ENCODE peak calls at places on chromosome 11, in eight cellular contexts. P is A549, E is OCI-LY7, Z is GM12878, Y is spleen, W is tibial artery, O is suprapubic skin, H is AG04450. J is an unnamed sample.

GRCh38 chr11:23112987-23113886 is 253.0 kb upstream of the CCDC179 start:
- DNase-seq in P (peak; percentile 12), E (peak; percentile 34), Z (no peak), Y (no peak), W (no peak), O (no peak), H (no peak), J (no peak)

GRCh38 chr11:64058494-64058893 is 22.8 kb downstream of the FLRT1 start:
- DNase-seq in P (no peak), E (no peak), Z (no peak), Y (peak; percentile 79), W (no peak), O (no peak), H (no peak), J (no peak)

GRCh38 chr11:128695539-128696221 is 1.8 kb downstream of the FLI1 start:
- DNase-seq in P (no peak), E (peak; percentile 78), Z (no peak), Y (peak; percentile 87), W (peak; percentile 66), O (no peak), H (no peak), J (no peak)

GRCh38 chr11:117834838-117835443 is 10.4 kb upstream of the FXYD2 start:
- DNase-seq in P (no peak), E (no peak), Z (no peak), Y (no peak), W (peak; percentile 9), O (no peak), H (no peak), J (no peak)

GRCh38 chr11:34052608-34053160 is 1.2 kb downstream of the CAPRIN1 start:
- DNase-seq in P (no peak), E (peak; percentile 49), Z (no peak), Y (peak; percentile 89), W (peak; percentile 31), O (peak; percentile 77), H (no peak), J (no peak)

GRCh38 chr11:45289369-45289768 is 3.2 kb upstream of the SYT13 start:
- DNase-seq in P (peak; percentile 57), E (no peak), Z (no peak), Y (no peak), W (no peak), O (no peak), H (peak; percentile 11), J (no peak)

GRCh38 chr11:12434255-12434654 is 56.9 kb downstream of the PARVA start:
- DNase-seq in P (no peak), E (no peak), Z (no peak), Y (no peak), W (no peak), O (no peak), H (no peak), J (no peak)

GRCh38 chr11:17735823-17736772 is 1.5 kb downstream of the KCNC1 start:
- DNase-seq in P (no peak), E (no peak), Z (no peak), Y (peak; percentile 66), W (no peak), O (no peak), H (no peak), J (no peak)

GRCh38 chr11:102026975-102027374 is 20.3 kb upstream of the CFAP300 start:
- DNase-seq in P (no peak), E (no peak), Z (no peak), Y (no peak), W (no peak), O (no peak), H (no peak), J (no peak)

GRCh38 chr11:27700351-27701261 is at the start of gene BDNF:
- DNase-seq in P (peak; percentile 49), E (no peak), Z (no peak), Y (no peak), W (no peak), O (no peak), H (no peak), J (no peak)

GRCh38 chr11:105821366-105821765 is 200.7 kb downstream of the MSANTD4 start:
- DNase-seq in P (no peak), E (no peak), Z (no peak), Y (no peak), W (no peak), O (no peak), H (no peak), J (no peak)

GRCh38 chr11:24900524-24900923 is 403.7 kb downstream of the LUZP2 start:
- DNase-seq in P (no peak), E (no peak), Z (no peak), Y (no peak), W (no peak), O (no peak), H (no peak), J (no peak)

GRCh38 chr11:107999759-108000455 is 8.8 kb upstream of the CUL5 start:
- DNase-seq in P (peak; percentile 67), E (peak; percentile 72), Z (peak; percentile 11), Y (no peak), W (no peak), O (no peak), H (no peak), J (no peak)

GRCh38 chr11:9972917-9973504 is 309.1 kb downstream of the SWAP70 start:
- DNase-seq in P (peak; percentile 63), E (peak; percentile 73), Z (no peak), Y (no peak), W (no peak), O (no peak), H (no peak), J (no peak)

GRCh38 chr11:12832828-12833227 is 158.6 kb downstream of the TEAD1 start:
- DNase-seq in P (no peak), E (no peak), Z (no peak), Y (no peak), W (no peak), O (no peak), H (no peak), J (no peak)

GRCh38 chr11:128934926-128935325 is 7.7 kb downstream of the TP53AIP1 start:
- DNase-seq in P (no peak), E (no peak), Z (no peak), Y (peak; percentile 65), W (no peak), O (no peak), H (no peak), J (no peak)

GRCh38 chr11:64216879-64217278 is 9.1 kb downstream of the TRPT1 start:
- DNase-seq in P (no peak), E (no peak), Z (no peak), Y (no peak), W (no peak), O (no peak), H (no peak), J (no peak)

GRCh38 chr11:113184498-113184897 is 129.9 kb upstream of the TTC12 start:
- DNase-seq in P (no peak), E (no peak), Z (no peak), Y (no peak), W (no peak), O (no peak), H (no peak), J (no peak)

GRCh38 chr11:32034149-32034548 is 56.7 kb upstream of the RCN1 start:
- DNase-seq in P (no peak), E (no peak), Z (no peak), Y (no peak), W (no peak), O (no peak), H (peak; percentile 79), J (no peak)

GRCh38 chr11:57512646-57513445 is 2.7 kb downstream of the SLC43A1 start:
- DNase-seq in P (no peak), E (no peak), Z (no peak), Y (no peak), W (no peak), O (no peak), H (no peak), J (no peak)

GRCh38 chr11:49208006-49208721 is at the start of gene FOLH1:
- DNase-seq in P (peak; percentile 2), E (no peak), Z (no peak), Y (peak; percentile 75), W (peak; percentile 25), O (no peak), H (no peak), J (peak; percentile 75)

DNA sequence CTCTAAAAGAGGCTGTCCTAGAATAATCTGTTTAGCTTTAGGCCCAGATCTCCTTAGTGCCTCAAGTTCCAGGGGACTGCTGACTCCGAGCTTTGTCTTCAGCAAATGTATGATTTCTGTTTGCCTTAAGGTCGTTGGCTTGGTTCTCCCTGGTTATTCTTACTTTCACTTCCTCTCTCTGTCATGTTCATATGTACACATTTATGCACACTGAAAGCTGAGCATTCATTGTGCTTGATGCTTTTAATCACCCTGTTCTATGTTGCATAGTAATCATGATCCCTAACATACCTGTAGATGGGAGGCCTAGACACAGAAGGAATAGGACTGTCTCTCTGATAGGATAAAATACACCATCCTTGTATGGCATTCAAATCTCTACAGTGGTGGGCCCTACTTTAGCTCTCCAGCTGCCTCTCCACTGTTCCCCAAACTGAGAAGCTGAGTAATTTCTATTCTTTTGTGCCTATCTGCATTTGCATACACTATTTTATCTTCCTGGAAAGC is 7.2 kb downstream of the PPFIBP2 start:
- DNase-seq in P (no peak), E (peak; percentile 75), Z (no peak), Y (no peak), W (no peak), O (no peak), H (no peak), J (no peak)
- H3K27ac ChIP-seq in P (no peak overlapping the region), E (peak overlapping the region; percentile 97), Z (peak overlapping the region; percentile 100), Y (peak overlapping the region; percentile 60), W (no peak overlapping the region), O (peak overlapping the region; percentile 39), H (no peak overlapping the region), J (peak overlapping the region; percentile 56)

GRCh38 chr11:124830749-124831148 is 30.5 kb upstream of the MSANTD2 start:
- DNase-seq in P (no peak), E (no peak), Z (no peak), Y (no peak), W (no peak), O (no peak), H (no peak), J (no peak)
- H3K4me3 ChIP-seq in P (no peak overlapping the region), E (no peak overlapping the region), Z (no peak overlapping the region), Y (no peak overlapping the region), W (no peak overlapping the region), O (no peak overlapping the region), H (no peak overlapping the region), J (no peak overlapping the region)

DNA sequence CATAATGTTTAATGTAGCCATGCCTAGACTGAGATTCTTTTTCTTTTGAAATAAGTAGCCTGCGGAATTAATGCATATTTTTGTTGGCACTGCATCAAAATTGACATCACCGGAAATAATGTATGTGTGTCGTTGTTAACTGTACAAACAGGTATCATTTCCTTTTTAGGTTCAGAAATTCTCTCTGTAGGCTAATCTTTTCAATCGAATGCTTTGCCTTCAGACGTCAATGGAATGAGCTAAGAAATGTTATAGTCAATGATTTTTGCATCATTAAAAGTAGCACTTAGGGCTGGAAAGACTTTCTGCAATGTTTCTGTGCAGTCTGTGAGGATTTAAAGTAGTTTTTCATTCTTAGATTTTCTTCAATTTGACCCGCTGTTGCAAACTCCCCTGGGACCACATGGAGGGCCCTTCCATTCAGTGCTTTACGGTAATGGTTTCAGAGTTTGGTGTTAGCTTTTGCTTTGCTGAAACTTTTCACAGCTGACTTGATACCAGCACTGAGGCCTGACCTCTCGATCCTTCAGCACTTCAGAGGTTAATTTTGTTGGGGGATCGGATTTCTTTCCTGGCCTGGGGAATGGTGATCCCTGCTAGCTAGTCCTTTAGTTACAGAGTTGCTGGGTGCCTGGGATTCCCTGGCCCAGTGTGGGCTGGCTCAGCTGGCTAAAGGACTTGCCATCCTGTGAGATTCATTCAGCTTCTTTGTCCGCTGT is 137.8 kb downstream of the DBX1 start:
- DNase-seq in P (peak; percentile 33), E (peak; percentile 2), Z (no peak), Y (no peak), W (no peak), O (no peak), H (no peak), J (no peak)
- H3K27ac ChIP-seq in P (peak overlapping the region; percentile 91), E (no peak overlapping the region), Z (no peak overlapping the region), Y (no peak overlapping the region), W (no peak overlapping the region), O (no peak overlapping the region), H (peak overlapping the region; percentile 43), J (no peak overlapping the region)

GRCh38 chr11:65415499-65416340 is 6.9 kb upstream of the NEAT1 start:
- DNase-seq in P (no peak), E (no peak), Z (no peak), Y (peak; percentile 79), W (peak; percentile 19), O (peak; percentile 65), H (no peak), J (peak; percentile 73)
- H3K4me3 ChIP-seq in P (peak overlapping the region; percentile 3), E (peak overlapping the region; percentile 73), Z (peak overlapping the region; percentile 79), Y (peak overlapping the region; percentile 44), W (peak overlapping the region; percentile 97), O (peak overlapping the region; percentile 91), H (peak overlapping the region; percentile 44), J (peak overlapping the region; percentile 90)